ENCODE peak calls at places on chromosomes 12 and 14, in four cellular contexts. L, Z, A and K are unnamed samples.

GRCh38 chr14:45177081-45177480 is 41.4 kb downstream of the FANCM start:
- DNase-seq in A (no peak), L (no peak), Z (no peak), K (no peak)

GRCh38 chr12:3172124-3173007 is 95.2 kb downstream of the TSPAN9 start:
- DNase-seq in A (no peak), Z (no peak), L (peak; percentile 38), K (peak; percentile 65)

GRCh38 chr14:75234173-75234855 is 44.3 kb upstream of the FOS start:
- DNase-seq in A (no peak), L (peak; percentile 73), Z (no peak), K (no peak)

GRCh38 chr12:34626363-34627157 is 604.3 kb downstream of the ALG10 start:
- DNase-seq in A (no peak), Z (no peak), L (no peak), K (no peak)

GRCh38 chr14:50225067-50225973 is 6.1 kb downstream of the SOS2 start:
- DNase-seq in A (no peak), L (no peak), Z (no peak), K (no peak)

GRCh38 chr14:58294201-58294600 is 4.2 kb upstream of the ARID4A start:
- DNase-seq in Z (no peak), L (no peak), A (no peak), K (no peak)

GRCh38 chr12:42977451-42978230 is 388.1 kb upstream of the PRICKLE1 start:
- DNase-seq in Z (no peak), A (no peak), L (no peak), K (no peak)

GRCh38 chr12:89106950-89107349 is 245.4 kb downstream of the DUSP6 start:
- DNase-seq in A (no peak), Z (no peak), L (no peak), K (no peak)

GRCh38 chr12:47946413-47947107 is 16.8 kb upstream of the TMEM106C start:
- DNase-seq in Z (no peak), L (no peak), A (no peak), K (no peak)

GRCh38 chr12:131642101-131642540 is 68.8 kb upstream of the SFSWAP start:
- DNase-seq in A (no peak), Z (no peak), L (peak; percentile 47), K (peak; percentile 58)

GRCh38 chr14:68651075-68651474 is 141.8 kb downstream of the ZFP36L1 start:
- DNase-seq in Z (no peak), L (no peak), A (no peak), K (no peak)

GRCh38 chr12:92030618-92031017 is 115.0 kb downstream of the BTG1 start:
- DNase-seq in A (no peak), Z (no peak), L (no peak), K (no peak)

GRCh38 chr12:14605401-14605989 is 37.8 kb upstream of the PLBD1 start:
- DNase-seq in A (no peak), L (no peak), Z (no peak), K (peak; percentile 4)

GRCh38 chr14:100604709-100605108 is 17.5 kb upstream of the BEGAIN start:
- DNase-seq in L (no peak), A (no peak), Z (no peak), K (no peak)

GRCh38 chr14:73723799-73724621 is 9.8 kb upstream of the PNMA1 start:
- DNase-seq in A (peak; percentile 5), Z (no peak), L (peak; percentile 55), K (no peak)

GRCh38 chr12:105860556-105861207 is 278.1 kb downstream of the NUAK1 start:
- DNase-seq in Z (peak; percentile 93), L (peak; percentile 5), A (no peak), K (no peak)

GRCh38 chr14:35213869-35214387 is 78.3 kb upstream of the PSMA6 start:
- DNase-seq in A (no peak), L (no peak), Z (no peak), K (no peak)

GRCh38 chr14:78509516-78509915 is 339.3 kb downstream of the NRXN3 start:
- DNase-seq in A (no peak), Z (no peak), L (no peak), K (peak; percentile 50)

GRCh38 chr12:119180380-119181040 is 1.8 kb downstream of the HSPB8 start:
- DNase-seq in Z (no peak), A (no peak), L (peak; percentile 69), K (peak; percentile 83)

GRCh38 chr12:110345176-110345651 is 58.3 kb downstream of the ANAPC7 start:
- DNase-seq in L (no peak), A (no peak), Z (no peak), K (no peak)

GRCh38 chr12:38744056-38744455 is 161.3 kb downstream of the CPNE8 start:
- DNase-seq in Z (no peak), L (no peak), A (no peak), K (no peak)

GRCh38 chr14:92105845-92106094 is 612 bp downstream of the ATXN3 start:
- DNase-seq in Z (no peak), L (no peak), A (peak; percentile 17), K (no peak)

GRCh38 chr12:6237830-6238229 is 37.6 kb downstream of the CD9 start:
- DNase-seq in L (no peak), Z (no peak), A (no peak), K (no peak)

GRCh38 chr12:96195845-96196451 is 1.8 kb downstream of the ELK3 start:
- DNase-seq in Z (no peak), A (no peak), L (peak; percentile 71), K (peak; percentile 89)